ENCODE peak calls at places on chromosome 13, in eight cellular contexts. D is lower lobe of right lung, A is A549, Y is left ventricle myocardium inferior, E is mesendoderm, X is Karpas-422, C is HAP-1, H is Peyer's patch. K is an unnamed sample. For H3K4me1, the result is how much of the 10 kb centered on the place peaks cover.

GRCh38 chr13:80011448-80012212 is 329.3 kb downstream of the SPRY2 start:
- DNase-seq in D (no peak), A (no peak), Y (no peak), E (no peak), X (no peak), C (no peak), H (no peak), K (peak)

GRCh38 chr13:52665325-52665724 is 12.7 kb downstream of the SUGT1 start:
- DNase-seq in D (no peak), A (peak), Y (no peak), E (peak), X (no peak), C (no peak), H (no peak), K (peak)

GRCh38 chr13:28324181-28324789 is 170.6 kb downstream of the FLT1 start:
- DNase-seq in D (no peak), A (peak), Y (peak), E (peak), X (peak), C (peak), H (peak), K (peak)

GRCh38 chr13:52399037-52399436 is 6.9 kb downstream of the THSD1 start:
- DNase-seq in D (no peak), A (no peak), Y (no peak), E (no peak), X (no peak), C (no peak), H (no peak), K (no peak)

GRCh38 chr13:64428196-64428595 is 2801.9 kb downstream of the PCDH9 start:
- DNase-seq in D (no peak), A (peak), Y (no peak), E (no peak), X (no peak), C (no peak), H (no peak), K (peak)

GRCh38 chr13:49292742-49293498 is 45.2 kb downstream of the CDADC1 start:
- DNase-seq in D (no peak), A (no peak), Y (no peak), E (no peak), X (no peak), C (no peak), H (no peak), K (no peak)

GRCh38 chr13:45683701-45684100 is 18.4 kb upstream of the CBY2 start:
- DNase-seq in D (no peak), A (no peak), Y (no peak), E (peak), X (no peak), C (no peak), H (no peak), K (no peak)

GRCh38 chr13:37207646-37208045 is 102.2 kb upstream of the CSNK1A1L start:
- DNase-seq in D (no peak), A (no peak), Y (no peak), E (no peak), X (no peak), C (no peak), H (no peak), K (no peak)

GRCh38 chr13:52158629-52159158 is 703 bp downstream of the NEK3 start:
- DNase-seq in D (peak), A (peak), Y (peak), E (peak), X (no peak), C (no peak), H (peak), K (peak)

GRCh38 chr13:77031869-77032268 is 4.9 kb upstream of the FBXL3 start:
- DNase-seq in D (no peak), A (no peak), Y (no peak), E (no peak), X (no peak), C (no peak), H (no peak), K (no peak)

GRCh38 chr13:82654851-82655517 is 1227.3 kb downstream of the SLITRK1 start:
- DNase-seq in D (peak), A (no peak), Y (peak), E (no peak), X (no peak), C (no peak), H (peak), K (peak)

GRCh38 chr13:49679244-49679643 is 12.0 kb downstream of the EBPL start:
- DNase-seq in D (no peak), A (peak), Y (no peak), E (no peak), X (peak), C (no peak), H (no peak), K (peak)

GRCh38 chr13:53110181-53110580 is 81.6 kb downstream of the OLFM4 start:
- DNase-seq in D (no peak), A (no peak), Y (no peak), E (no peak), X (peak), C (no peak), H (no peak), K (no peak)

GRCh38 chr13:30744056-30744684 is 8.8 kb downstream of the ALOX5AP start:
- DNase-seq in D (peak), A (peak), Y (no peak), E (no peak), X (peak), C (no peak), H (peak), K (peak)

GRCh38 chr13:79531542-79532239 is 50.7 kb downstream of the NDFIP2 start:
- DNase-seq in D (no peak), A (no peak), Y (no peak), E (no peak), X (peak), C (no peak), H (no peak), K (no peak)

GRCh38 chr13:26914148-26914547 is 153.6 kb upstream of the GPR12 start:
- DNase-seq in D (no peak), A (no peak), Y (no peak), E (no peak), X (no peak), C (no peak), H (no peak), K (no peak)

GRCh38 chr13:109380457-109380856 is 405.9 kb downstream of the IRS2 start:
- DNase-seq in D (no peak), A (no peak), Y (no peak), E (no peak), X (no peak), C (no peak), H (no peak), K (no peak)

DNA sequence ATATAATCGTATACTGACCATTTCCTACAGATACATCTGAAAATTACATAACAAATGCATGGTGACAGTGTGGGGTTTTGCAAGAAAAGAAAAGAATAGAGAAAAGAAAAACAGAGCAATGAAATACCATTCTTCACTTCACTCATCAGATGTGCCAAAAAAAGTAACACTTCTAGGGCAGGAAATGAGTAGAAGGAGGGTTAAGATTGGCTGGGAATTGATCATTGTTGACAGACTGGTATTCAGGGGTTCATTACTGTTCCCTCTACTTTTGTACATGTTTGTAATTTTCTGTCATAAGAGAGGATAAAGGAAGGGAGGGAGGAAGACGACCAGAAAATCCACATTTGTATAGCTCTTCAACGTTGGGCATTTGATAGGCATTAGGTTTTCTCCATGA is 31.5 kb downstream of the ABCC4 start:
- DNase-seq in D (no peak), A (no peak), Y (no peak), E (no peak), X (no peak), C (no peak), H (no peak), K (no peak)
- H3K4me1 ChIP-seq in D (half or more), A (half or more), Y (under half), E (under half), X (under half), C (under half), H (under half), K (under half)

DNA sequence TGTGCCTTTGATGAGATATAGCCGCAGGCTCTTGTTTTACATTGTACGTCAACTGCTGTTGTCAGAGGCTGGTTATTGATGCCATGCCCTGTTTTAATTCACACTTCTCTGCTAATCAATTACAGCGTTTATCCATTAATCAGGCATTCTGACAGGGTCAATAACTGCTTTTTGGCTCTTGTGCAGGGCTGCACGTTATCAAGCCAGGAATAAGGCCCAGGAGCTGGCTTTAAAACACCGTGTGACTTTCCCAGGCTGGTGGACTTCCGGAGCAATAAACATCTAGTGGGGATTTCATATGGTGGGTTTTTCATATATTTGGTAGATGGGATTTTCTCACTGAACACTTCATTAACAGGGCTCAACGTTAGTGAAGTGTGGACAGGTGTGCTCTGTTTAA is 221.7 kb downstream of the TM9SF2 start:
- DNase-seq in D (no peak), A (no peak), Y (no peak), E (no peak), X (no peak), C (no peak), H (no peak), K (no peak)
- H3K4me1 ChIP-seq in D (under half), A (under half), Y (under half), E (under half), X (under half), C (under half), H (under half), K (under half)

GRCh38 chr13:114099191-114099590 is 33.2 kb downstream of the RASA3 start:
- DNase-seq in D (peak), A (peak), Y (peak), E (peak), X (no peak), C (peak), H (peak), K (peak)

GRCh38 chr13:114101325-114101821 is 31.1 kb downstream of the RASA3 start:
- DNase-seq in D (peak), A (no peak), Y (no peak), E (no peak), X (no peak), C (no peak), H (peak), K (no peak)

GRCh38 chr13:114099918-114100445 is 32.4 kb downstream of the RASA3 start:
- DNase-seq in D (peak), A (peak), Y (no peak), E (peak), X (no peak), C (no peak), H (peak), K (peak)

GRCh38 chr13:114101831-114102520 is 30.4 kb downstream of the RASA3 start:
- DNase-seq in D (peak), A (no peak), Y (no peak), E (no peak), X (no peak), C (no peak), H (peak), K (no peak)

GRCh38 chr13:114100446-114101320 is 31.7 kb downstream of the RASA3 start:
- DNase-seq in D (peak), A (no peak), Y (no peak), E (no peak), X (no peak), C (no peak), H (peak), K (peak)
- H3K4me1 ChIP-seq in D (under half), A (under half), Y (under half), E (under half), X (under half), C (under half), H (under half), K (under half)

DNA sequence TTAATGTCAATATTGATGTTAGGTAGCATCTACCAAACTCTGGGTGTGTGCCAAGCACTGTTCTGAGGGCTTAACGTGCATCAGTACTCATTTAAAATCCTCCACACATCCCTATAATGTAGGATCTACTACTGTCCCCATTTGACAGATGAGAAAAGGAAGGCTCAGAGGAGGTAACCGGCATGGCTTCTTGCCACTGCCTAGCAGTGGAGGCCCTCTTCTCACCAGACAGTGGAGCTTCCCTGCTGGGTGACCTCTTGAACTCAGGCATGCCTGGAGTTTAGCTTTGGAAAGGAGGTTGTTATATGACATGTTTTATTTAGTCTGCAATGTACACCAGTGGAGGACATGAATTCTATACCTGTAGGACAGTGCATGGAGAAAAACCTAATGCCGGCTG is 2.1 kb downstream of the SPATA13 start:
- DNase-seq in D (no peak), A (no peak), Y (no peak), E (no peak), X (no peak), C (no peak), H (no peak), K (no peak)
- H3K4me1 ChIP-seq in D (under half), A (under half), Y (under half), E (under half), X (under half), C (under half), H (under half), K (under half)

GRCh38 chr13:110402301-110403069 is 95.4 kb downstream of the COL4A2 start:
- DNase-seq in D (no peak), A (no peak), Y (no peak), E (no peak), X (no peak), C (no peak), H (no peak), K (no peak)

GRCh38 chr13:110398564-110399507 is 91.8 kb downstream of the COL4A2 start:
- DNase-seq in D (no peak), A (no peak), Y (no peak), E (peak), X (no peak), C (no peak), H (no peak), K (peak)

GRCh38 chr13:110400786-110401533 is 93.9 kb downstream of the COL4A2 start:
- DNase-seq in D (no peak), A (no peak), Y (no peak), E (no peak), X (no peak), C (no peak), H (no peak), K (peak)

GRCh38 chr13:110397445-110397844 is 90.4 kb downstream of the COL4A2 start:
- DNase-seq in D (no peak), A (no peak), Y (no peak), E (no peak), X (no peak), C (no peak), H (no peak), K (peak)

DNA sequence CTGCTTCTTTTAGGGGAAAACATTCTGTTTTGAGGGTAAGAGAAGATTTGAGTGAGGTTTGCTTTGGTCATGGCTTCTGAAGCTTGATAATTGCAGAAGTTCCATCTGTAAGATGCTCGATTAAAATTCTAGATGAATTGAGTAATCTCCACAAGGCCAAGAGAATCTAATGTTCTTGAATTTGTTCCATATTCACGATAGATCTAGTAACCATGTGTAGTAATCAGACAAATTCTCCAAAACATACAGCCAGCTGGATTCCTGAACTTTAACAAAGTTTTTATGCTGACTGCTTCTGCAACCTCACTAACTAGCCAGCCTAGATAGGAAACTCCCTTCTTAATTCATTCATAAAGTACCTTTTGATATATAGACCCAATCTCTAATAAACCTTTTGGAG is 92.7 kb downstream of the COL4A2 start:
- DNase-seq in D (no peak), A (no peak), Y (no peak), E (no peak), X (no peak), C (no peak), H (no peak), K (peak)
- H3K4me1 ChIP-seq in D (under half), A (under half), Y (half or more), E (under half), X (under half), C (under half), H (under half), K (half or more)

GRCh38 chr13:41643502-41643901 is 186.2 kb downstream of the RGCC start:
- DNase-seq in D (no peak), A (no peak), Y (no peak), E (no peak), X (peak), C (no peak), H (no peak), K (no peak)
- H3K4me1 ChIP-seq in D (half or more), A (half or more), Y (half or more), E (under half), X (under half), C (under half), H (under half), K (half or more)

GRCh38 chr13:25167349-25167748 is 4.7 kb downstream of the AMER2 start:
- DNase-seq in D (no peak), A (no peak), Y (no peak), E (no peak), X (no peak), C (no peak), H (no peak), K (no peak)

GRCh38 chr13:25167775-25168174 is 4.3 kb downstream of the AMER2 start:
- DNase-seq in D (no peak), A (no peak), Y (no peak), E (no peak), X (no peak), C (no peak), H (no peak), K (no peak)

GRCh38 chr13:25169356-25169755 is 2.7 kb downstream of the AMER2 start:
- DNase-seq in D (no peak), A (no peak), Y (no peak), E (no peak), X (no peak), C (no peak), H (no peak), K (no peak)

GRCh38 chr13:25169951-25170553 is 2.0 kb downstream of the AMER2 start:
- DNase-seq in D (no peak), A (no peak), Y (no peak), E (peak), X (no peak), C (no peak), H (no peak), K (no peak)

DNA sequence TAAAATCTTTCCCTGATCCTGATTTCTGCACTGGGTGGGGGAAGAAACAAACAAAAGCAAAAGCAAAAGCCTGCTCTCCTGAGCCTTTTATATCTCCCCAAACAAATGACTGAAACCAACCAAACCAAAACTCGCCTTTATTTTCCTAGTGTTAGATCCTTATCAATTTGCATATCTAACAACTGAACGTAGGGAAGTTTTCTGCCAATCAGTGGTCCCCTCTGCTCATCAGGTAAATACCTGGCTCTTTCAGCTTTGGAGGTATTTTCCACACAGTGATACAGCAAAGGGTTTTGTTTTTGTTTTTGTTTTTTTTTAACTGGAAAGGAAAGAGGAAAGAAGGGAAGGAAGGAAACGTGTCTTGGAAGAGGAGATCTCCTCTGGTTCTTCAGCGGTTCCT is 3.3 kb downstream of the AMER2 start:
- DNase-seq in D (no peak), A (no peak), Y (no peak), E (peak), X (no peak), C (no peak), H (no peak), K (no peak)
- H3K4me1 ChIP-seq in D (under half), A (under half), Y (under half), E (under half), X (under half), C (under half), H (under half), K (under half)

DNA sequence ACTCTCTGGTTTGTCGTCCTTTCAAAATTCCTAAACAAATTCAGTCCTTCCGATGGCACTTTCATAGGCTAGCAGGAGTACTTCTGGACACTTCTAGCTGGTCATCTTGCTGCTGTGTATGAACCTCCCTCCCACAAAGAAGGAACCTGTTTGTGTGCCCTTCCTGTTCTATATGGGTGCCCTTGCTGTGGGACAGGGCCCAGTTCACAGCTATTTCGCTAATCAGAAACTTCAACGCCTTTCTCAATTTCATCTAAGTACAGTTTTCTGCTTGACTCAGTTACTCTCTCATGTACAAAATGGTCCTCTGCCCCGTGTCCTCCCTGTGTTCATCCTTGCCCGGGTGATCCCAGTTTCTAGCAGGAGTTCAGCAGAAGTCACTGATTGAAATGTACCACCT is 96.1 kb downstream of the STARD13 start:
- DNase-seq in D (no peak), A (no peak), Y (no peak), E (no peak), X (no peak), C (no peak), H (no peak), K (no peak)
- H3K4me1 ChIP-seq in D (under half), A (under half), Y (half or more), E (under half), X (under half), C (under half), H (under half), K (under half)

GRCh38 chr13:98546402-98546801 is 30.5 kb downstream of the STK24 start:
- DNase-seq in D (no peak), A (no peak), Y (no peak), E (peak), X (no peak), C (no peak), H (no peak), K (no peak)
- H3K4me1 ChIP-seq in D (under half), A (under half), Y (half or more), E (under half), X (under half), C (under half), H (half or more), K (half or more)

GRCh38 chr13:31945202-31945978 is 86.2 kb upstream of the FRY start:
- DNase-seq in D (peak), A (peak), Y (peak), E (peak), X (no peak), C (no peak), H (peak), K (peak)

GRCh38 chr13:31947506-31947905 is 84.1 kb upstream of the FRY start:
- DNase-seq in D (no peak), A (no peak), Y (no peak), E (no peak), X (no peak), C (no peak), H (no peak), K (no peak)

GRCh38 chr13:31946091-31946770 is 85.3 kb upstream of the FRY start:
- DNase-seq in D (no peak), A (no peak), Y (no peak), E (no peak), X (no peak), C (no peak), H (no peak), K (peak)

GRCh38 chr13:31944262-31945160 is 87.1 kb upstream of the FRY start:
- DNase-seq in D (no peak), A (no peak), Y (no peak), E (no peak), X (no peak), C (no peak), H (no peak), K (no peak)

GRCh38 chr13:31947105-31947504 is 84.5 kb upstream of the FRY start:
- DNase-seq in D (no peak), A (no peak), Y (no peak), E (peak), X (no peak), C (no peak), H (no peak), K (no peak)
- H3K4me1 ChIP-seq in D (under half), A (under half), Y (half or more), E (under half), X (under half), C (under half), H (under half), K (under half)

K was measured in adipocyte.